ENCODE peak calls at places on chromosomes 6 and 20, in six cellular contexts. E, V, Q, M, N and O are unnamed samples.

GRCh38 chr6:16130932-16131387 is 2.1 kb downstream of the MYLIP start:
- DNase-seq in E (peak; percentile 43), V (no peak), Q (peak; percentile 77), M (peak; percentile 83), N (peak; percentile 51), O (peak; percentile 90)

GRCh38 chr6:49409951-49410542 is 53.0 kb downstream of the MMUT start:
- DNase-seq in E (peak; percentile 64), V (peak; percentile 29), Q (peak; percentile 71), M (peak; percentile 84), N (peak; percentile 57), O (peak; percentile 84)

GRCh38 chr6:147205690-147206600 is 1.7 kb downstream of the STXBP5 start:
- DNase-seq in E (no peak), V (no peak), Q (peak; percentile 42), M (no peak), N (peak; percentile 71), O (no peak)

GRCh38 chr6:111668410-111668809 is 62.7 kb upstream of the TRAF3IP2 start:
- DNase-seq in E (no peak), V (no peak), Q (peak; percentile 31), M (no peak), N (no peak), O (no peak)

GRCh38 chr6:148296746-148297145 is 45.9 kb upstream of the SASH1 start:
- DNase-seq in E (no peak), V (no peak), Q (no peak), M (no peak), N (no peak), O (no peak)

GRCh38 chr6:133341607-133342158 is 100.5 kb downstream of the EYA4 start:
- DNase-seq in E (peak; percentile 37), V (no peak), Q (peak; percentile 35), M (peak; percentile 47), N (no peak), O (no peak)

GRCh38 chr6:90038951-90039653 is 144.8 kb downstream of the GJA10 start:
- DNase-seq in E (no peak), V (no peak), Q (no peak), M (no peak), N (no peak), O (no peak)

GRCh38 chr6:53042112-53042511 is 23.1 kb upstream of the FBXO9 start:
- DNase-seq in E (no peak), V (no peak), Q (peak; percentile 93), M (peak; percentile 25), N (peak; percentile 83), O (no peak)

GRCh38 chr6:36336779-36337194 is at the start of gene BNIP5:
- DNase-seq in E (no peak), V (no peak), Q (no peak), M (no peak), N (no peak), O (no peak)

GRCh38 chr20:51176846-51177245 is 153.9 kb upstream of the KCNG1 start:
- DNase-seq in E (no peak), V (no peak), Q (no peak), M (no peak), N (peak; percentile 6), O (no peak)

GRCh38 chr6:47336334-47336733 is 26.6 kb upstream of the TNFRSF21 start:
- DNase-seq in E (no peak), V (no peak), Q (no peak), M (no peak), N (no peak), O (no peak)

GRCh38 chr6:158290040-158290439 is 22.2 kb upstream of the TULP4 start:
- DNase-seq in E (no peak), V (no peak), Q (no peak), M (no peak), N (no peak), O (peak; percentile 83)

GRCh38 chr20:37364927-37365272 is 19.0 kb downstream of the SRC start:
- DNase-seq in E (no peak), V (no peak), Q (no peak), M (no peak), N (no peak), O (peak; percentile 59)

GRCh38 chr20:37369846-37370245 is 23.9 kb downstream of the SRC start:
- DNase-seq in E (no peak), V (no peak), Q (no peak), M (no peak), N (no peak), O (no peak)

GRCh38 chr20:37364013-37364926 is 18.3 kb downstream of the SRC start:
- DNase-seq in E (no peak), V (no peak), Q (no peak), M (no peak), N (no peak), O (no peak)

GRCh38 chr20:37365760-37366638 is 20.1 kb downstream of the SRC start:
- DNase-seq in E (no peak), V (no peak), Q (no peak), M (no peak), N (no peak), O (peak; percentile 85)

DNA sequence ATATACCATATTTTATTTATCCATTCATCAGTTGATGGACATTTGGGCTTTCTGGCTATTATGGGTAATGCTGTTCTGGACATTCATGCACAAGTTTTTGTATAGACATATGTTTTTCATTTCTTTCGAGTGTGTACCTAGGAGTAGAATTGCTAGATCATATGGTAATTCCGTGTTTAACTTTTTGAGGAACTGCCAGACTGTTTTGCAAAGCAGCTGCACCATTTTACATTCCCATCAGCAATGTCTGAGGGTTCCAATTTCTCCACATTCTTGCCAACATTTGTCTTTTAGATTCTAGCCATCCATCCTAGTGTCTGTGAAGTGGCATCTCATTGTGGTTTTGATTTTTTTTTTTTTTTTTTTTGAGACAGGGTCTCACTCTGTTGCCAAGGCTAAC is 20.8 kb downstream of the SRC start:
- DNase-seq in E (no peak), V (no peak), Q (no peak), M (no peak), N (no peak), O (no peak)
- H3K27ac ChIP-seq in E (no peak overlapping the region), V (no peak overlapping the region), Q (no peak overlapping the region), M (no peak overlapping the region), N (no peak overlapping the region), O (peak overlapping the region; percentile 92)

GRCh38 chr6:27834384-27834783 is 77.8 kb downstream of the OR2B2 start:
- DNase-seq in E (no peak), V (no peak), Q (no peak), M (no peak), N (no peak), O (no peak)
- H3K27ac ChIP-seq in E (no peak overlapping the region), V (no peak overlapping the region), Q (no peak overlapping the region), M (peak overlapping the region; percentile 56), N (no peak overlapping the region), O (no peak overlapping the region)

DNA sequence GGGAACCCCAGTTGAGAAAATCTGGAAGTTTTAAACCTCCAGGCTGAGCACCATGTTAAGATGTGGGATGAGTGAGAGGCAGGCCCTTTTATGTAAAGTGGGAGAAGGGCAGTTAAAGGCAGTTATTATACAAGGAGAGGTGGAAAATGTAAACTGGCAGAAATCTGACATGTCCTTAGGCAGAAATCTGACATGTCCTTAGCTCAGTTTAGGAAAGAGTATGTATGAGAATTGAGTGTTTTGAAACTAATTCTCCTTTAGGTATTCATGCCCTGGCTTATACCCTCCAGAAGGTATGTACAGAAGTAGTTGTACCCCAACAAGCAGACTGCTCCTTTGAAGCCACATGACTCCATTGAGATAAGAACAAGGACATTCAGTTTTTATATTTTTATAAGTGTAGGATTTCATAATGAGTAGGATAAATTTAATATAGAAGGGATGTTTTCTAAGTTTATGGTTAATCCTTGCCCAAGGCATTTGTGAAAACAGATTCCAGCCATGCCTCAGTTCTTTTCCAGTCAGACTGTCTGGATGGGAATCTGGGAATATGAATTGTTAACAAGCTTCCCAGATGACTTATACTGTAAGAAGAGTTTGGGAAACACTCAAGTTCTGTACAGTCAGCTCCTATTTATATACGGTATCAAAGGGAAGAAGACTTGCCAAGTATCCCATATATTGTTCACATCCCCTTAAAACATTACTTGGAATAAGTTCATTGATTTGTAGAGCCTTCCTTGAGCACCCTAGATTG is 87.7 kb downstream of the SCAND1 start:
- DNase-seq in E (no peak), V (no peak), Q (peak; percentile 62), M (no peak), N (no peak), O (no peak)
- H3K27ac ChIP-seq in E (no peak overlapping the region), V (no peak overlapping the region), Q (peak overlapping the region; percentile 79), M (no peak overlapping the region), N (no peak overlapping the region), O (no peak overlapping the region)

GRCh38 chr20:33372993-33373441 is 28.3 kb downstream of the CDK5RAP1 start:
- DNase-seq in E (no peak), V (no peak), Q (peak; percentile 7), M (no peak), N (peak; percentile 79), O (no peak)

GRCh38 chr20:33373735-33374605 is 27.3 kb downstream of the CDK5RAP1 start:
- DNase-seq in E (peak; percentile 69), V (no peak), Q (peak; percentile 81), M (no peak), N (peak; percentile 46), O (no peak)

DNA sequence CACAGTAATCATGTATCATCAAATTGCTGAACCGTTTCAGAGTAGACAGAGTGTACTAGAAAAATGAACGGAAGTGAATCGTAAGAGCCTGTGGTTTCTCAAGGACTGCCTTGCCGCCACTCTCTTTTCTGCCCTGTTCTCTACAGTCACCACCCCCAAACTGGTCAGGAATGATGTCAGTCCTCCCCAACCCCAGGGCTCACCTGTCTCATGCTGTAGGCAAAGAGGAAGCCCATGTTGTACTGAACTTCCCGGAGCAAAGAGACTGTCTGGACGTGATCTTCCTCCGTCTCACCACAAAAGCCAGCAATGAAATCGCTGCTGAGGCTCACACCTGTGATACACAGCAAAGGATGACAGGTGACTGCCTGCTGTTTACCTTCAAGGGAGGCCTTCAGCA is 31.0 kb downstream of the CDK5RAP1 start:
- DNase-seq in E (no peak), V (no peak), Q (no peak), M (no peak), N (no peak), O (no peak)
- H3K27ac ChIP-seq in E (no peak overlapping the region), V (no peak overlapping the region), Q (no peak overlapping the region), M (no peak overlapping the region), N (no peak overlapping the region), O (no peak overlapping the region)

DNA sequence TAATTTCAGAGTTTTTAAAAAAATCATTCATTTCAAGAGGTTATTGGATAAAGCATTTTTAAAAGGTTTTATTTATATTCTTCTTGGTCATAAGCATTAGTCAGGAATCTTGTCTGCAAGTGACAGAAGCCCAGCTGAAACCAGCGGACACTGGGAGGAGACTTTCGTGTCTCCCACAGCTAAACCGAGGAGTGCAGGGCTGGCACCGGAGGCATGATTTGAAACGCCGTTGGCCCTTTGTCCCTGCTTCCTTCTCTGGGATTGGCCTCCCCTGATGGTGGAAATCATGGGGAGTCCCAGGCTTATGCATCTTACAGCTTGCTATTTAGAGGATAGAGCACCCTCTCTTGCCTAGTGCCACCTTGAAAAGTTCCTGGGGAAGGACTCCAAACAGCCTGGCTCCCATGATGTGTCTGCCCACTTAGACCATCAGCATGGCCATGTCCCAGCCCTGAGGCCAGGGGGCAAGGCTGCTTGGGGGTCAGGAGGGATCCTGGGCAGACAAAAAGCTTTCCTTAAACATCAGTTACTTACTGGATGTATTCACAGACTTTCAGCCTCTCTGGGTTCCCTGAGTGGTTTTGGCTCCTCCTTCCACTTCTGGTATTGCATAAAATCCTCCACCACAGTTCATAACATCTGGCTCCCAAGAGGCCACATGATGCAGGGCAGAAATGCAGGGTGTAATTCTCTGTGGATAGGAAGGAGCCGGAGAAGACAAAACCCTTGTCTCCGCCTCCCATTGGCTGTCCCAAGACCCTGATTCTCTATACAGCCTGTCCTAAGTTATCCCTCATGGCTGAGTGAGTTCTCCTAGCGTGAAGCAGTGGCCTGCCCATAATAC is 49.4 kb upstream of the INSM1 start:
- DNase-seq in E (no peak), V (no peak), Q (peak; percentile 21), M (no peak), N (no peak), O (no peak)
- H3K27ac ChIP-seq in E (no peak overlapping the region), V (peak overlapping the region; percentile 36), Q (no peak overlapping the region), M (no peak overlapping the region), N (no peak overlapping the region), O (no peak overlapping the region)